ENCODE peak calls at places on chromosome 13, in seven cellular contexts. One of them, this sample, is unnamed.

GRCh38 chr13:67259208-67259607 is 29.1 kb upstream of the PCDH9 start:
- DNase-seq in HepG2: no peak
- DNase-seq in K562: no peak
- DNase-seq in HCT116: no peak
- DNase-seq in H1: no peak
- DNase-seq in IMR-90: no peak
- DNase-seq in GM12878: no peak
- DNase-seq in this sample: no peak

GRCh38 chr13:65913173-65913572 is 1317.0 kb downstream of the PCDH9 start:
- DNase-seq in IMR-90: peak; percentile 86
- DNase-seq in H1: no peak
- DNase-seq in HCT116: peak; percentile 22
- DNase-seq in HepG2: no peak
- DNase-seq in K562: no peak
- DNase-seq in GM12878: no peak
- DNase-seq in this sample: no peak

GRCh38 chr13:31224174-31224669 is 24.4 kb downstream of the B3GLCT start:
- DNase-seq in IMR-90: no peak
- DNase-seq in HepG2: no peak
- DNase-seq in H1: no peak
- DNase-seq in HCT116: no peak
- DNase-seq in K562: no peak
- DNase-seq in GM12878: no peak
- DNase-seq in this sample: no peak

GRCh38 chr13:109704771-109705628 is 81.4 kb downstream of the IRS2 start:
- DNase-seq in H1: no peak
- DNase-seq in IMR-90: no peak
- DNase-seq in HCT116: no peak
- DNase-seq in K562: no peak
- DNase-seq in HepG2: no peak
- DNase-seq in GM12878: no peak
- DNase-seq in this sample: peak; percentile 22

GRCh38 chr13:41231786-41232185 is 31.6 kb downstream of the MTRF1 start:
- DNase-seq in K562: no peak
- DNase-seq in GM12878: peak; percentile 24
- DNase-seq in HCT116: no peak
- DNase-seq in HepG2: peak; percentile 28
- DNase-seq in IMR-90: peak; percentile 37
- DNase-seq in H1: no peak
- DNase-seq in this sample: no peak

GRCh38 chr13:108083056-108083455 is 132.3 kb downstream of the LIG4 start:
- DNase-seq in IMR-90: no peak
- DNase-seq in H1: no peak
- DNase-seq in HCT116: no peak
- DNase-seq in K562: no peak
- DNase-seq in HepG2: no peak
- DNase-seq in GM12878: no peak
- DNase-seq in this sample: no peak

GRCh38 chr13:108176685-108177274 is 38.6 kb downstream of the LIG4 start:
- DNase-seq in K562: peak; percentile 25
- DNase-seq in H1: no peak
- DNase-seq in HepG2: peak; percentile 42
- DNase-seq in IMR-90: peak; percentile 22
- DNase-seq in GM12878: no peak
- DNase-seq in HCT116: peak; percentile 36
- DNase-seq in this sample: peak; percentile 8

GRCh38 chr13:96824110-96824509 is 170.2 kb downstream of the OXGR1 start:
- DNase-seq in H1: no peak
- DNase-seq in HCT116: no peak
- DNase-seq in K562: no peak
- DNase-seq in IMR-90: no peak
- DNase-seq in GM12878: no peak
- DNase-seq in HepG2: no peak
- DNase-seq in this sample: no peak

GRCh38 chr13:101127741-101128353 is 288.5 kb downstream of the NALCN start:
- DNase-seq in HepG2: peak; percentile 33
- DNase-seq in GM12878: no peak
- DNase-seq in HCT116: peak; percentile 21
- DNase-seq in IMR-90: peak; percentile 53
- DNase-seq in H1: no peak
- DNase-seq in K562: peak; percentile 20
- DNase-seq in this sample: peak; percentile 19

GRCh38 chr13:40772765-40773473 is 1.9 kb upstream of the MRPS31 start:
- DNase-seq in H1: no peak
- DNase-seq in HCT116: no peak
- DNase-seq in GM12878: no peak
- DNase-seq in IMR-90: no peak
- DNase-seq in HepG2: peak; percentile 73
- DNase-seq in K562: no peak
- DNase-seq in this sample: no peak

GRCh38 chr13:20016649-20017364 is 58.3 kb downstream of the ZMYM2 start:
- DNase-seq in IMR-90: no peak
- DNase-seq in HCT116: no peak
- DNase-seq in K562: no peak
- DNase-seq in GM12878: no peak
- DNase-seq in HepG2: no peak
- DNase-seq in H1: no peak
- DNase-seq in this sample: no peak

GRCh38 chr13:38707433-38707832 is 20.6 kb downstream of the FREM2 start:
- DNase-seq in HepG2: no peak
- DNase-seq in GM12878: no peak
- DNase-seq in IMR-90: no peak
- DNase-seq in H1: no peak
- DNase-seq in HCT116: no peak
- DNase-seq in K562: no peak
- DNase-seq in this sample: no peak

GRCh38 chr13:106818971-106819370 is 251.0 kb upstream of the ARGLU1 start:
- DNase-seq in K562: no peak
- DNase-seq in GM12878: no peak
- DNase-seq in IMR-90: no peak
- DNase-seq in H1: no peak
- DNase-seq in HCT116: no peak
- DNase-seq in HepG2: no peak
- DNase-seq in this sample: no peak

GRCh38 chr13:38900188-38900587 is 90.4 kb downstream of the STOML3 start:
- DNase-seq in GM12878: no peak
- DNase-seq in H1: no peak
- DNase-seq in K562: no peak
- DNase-seq in HCT116: no peak
- DNase-seq in HepG2: no peak
- DNase-seq in IMR-90: no peak
- DNase-seq in this sample: peak; percentile 1

GRCh38 chr13:83325454-83325853 is 556.8 kb downstream of the SLITRK1 start:
- DNase-seq in GM12878: no peak
- DNase-seq in HCT116: no peak
- DNase-seq in K562: no peak
- DNase-seq in IMR-90: peak; percentile 86
- DNase-seq in HepG2: no peak
- DNase-seq in H1: no peak
- DNase-seq in this sample: no peak

GRCh38 chr13:105735269-105735668 is 800.2 kb downstream of the EFNB2 start:
- DNase-seq in IMR-90: no peak
- DNase-seq in HCT116: no peak
- DNase-seq in H1: no peak
- DNase-seq in GM12878: no peak
- DNase-seq in HepG2: no peak
- DNase-seq in K562: no peak
- DNase-seq in this sample: no peak

GRCh38 chr13:22080832-22081231 is 410.0 kb downstream of the FGF9 start:
- DNase-seq in K562: no peak
- DNase-seq in H1: no peak
- DNase-seq in HepG2: no peak
- DNase-seq in GM12878: no peak
- DNase-seq in IMR-90: no peak
- DNase-seq in HCT116: no peak
- DNase-seq in this sample: no peak

GRCh38 chr13:114015608-114016295 is 41.9 kb upstream of the C13orf46 start:
- DNase-seq in HepG2: no peak
- DNase-seq in GM12878: no peak
- DNase-seq in K562: no peak
- DNase-seq in H1: no peak
- DNase-seq in IMR-90: peak; percentile 31
- DNase-seq in HCT116: no peak
- DNase-seq in this sample: no peak

GRCh38 chr13:37429976-37430375 is 168.6 kb downstream of the POSTN start:
- DNase-seq in HepG2: no peak
- DNase-seq in K562: no peak
- DNase-seq in IMR-90: peak; percentile 98
- DNase-seq in H1: no peak
- DNase-seq in HCT116: no peak
- DNase-seq in GM12878: no peak
- DNase-seq in this sample: no peak

GRCh38 chr13:73141292-73141771 is 82.5 kb downstream of the KLF5 start:
- DNase-seq in HCT116: no peak
- DNase-seq in IMR-90: peak; percentile 15
- DNase-seq in K562: no peak
- DNase-seq in GM12878: no peak
- DNase-seq in H1: no peak
- DNase-seq in HepG2: peak; percentile 8
- DNase-seq in this sample: no peak

GRCh38 chr13:95745752-95746151 is 68.8 kb downstream of the DNAJC3 start:
- DNase-seq in IMR-90: no peak
- DNase-seq in GM12878: no peak
- DNase-seq in HCT116: no peak
- DNase-seq in H1: no peak
- DNase-seq in K562: no peak
- DNase-seq in HepG2: no peak
- DNase-seq in this sample: no peak

GRCh38 chr13:113537205-113537604 is 46.7 kb upstream of the DCUN1D2 start:
- DNase-seq in IMR-90: no peak
- DNase-seq in GM12878: no peak
- DNase-seq in K562: no peak
- DNase-seq in HCT116: no peak
- DNase-seq in H1: no peak
- DNase-seq in HepG2: no peak
- DNase-seq in this sample: no peak

GRCh38 chr13:93108111-93108581 is 118.5 kb upstream of the GPC6 start:
- DNase-seq in K562: no peak
- DNase-seq in GM12878: no peak
- DNase-seq in HCT116: no peak
- DNase-seq in HepG2: no peak
- DNase-seq in IMR-90: no peak
- DNase-seq in H1: no peak
- DNase-seq in this sample: no peak

GRCh38 chr13:23506821-23507210 is 63.4 kb upstream of the TNFRSF19 start:
- DNase-seq in K562: no peak
- DNase-seq in H1: no peak
- DNase-seq in GM12878: no peak
- DNase-seq in IMR-90: peak; percentile 98
- DNase-seq in HCT116: no peak
- DNase-seq in HepG2: no peak
- DNase-seq in this sample: no peak

GRCh38 chr13:75901509-75901908 is 265.4 kb downstream of the LMO7 start:
- DNase-seq in K562: no peak
- DNase-seq in HepG2: no peak
- DNase-seq in H1: no peak
- DNase-seq in IMR-90: no peak
- DNase-seq in HCT116: no peak
- DNase-seq in GM12878: no peak
- DNase-seq in this sample: no peak

GRCh38 chr13:111468037-111468959 is 147.9 kb downstream of the TEX29 start:
- DNase-seq in K562: no peak
- DNase-seq in GM12878: no peak
- DNase-seq in HCT116: no peak
- DNase-seq in HepG2: no peak
- DNase-seq in H1: no peak
- DNase-seq in IMR-90: no peak
- DNase-seq in this sample: no peak
- TF ChIP-seq CEBPB in K562: no peak
- TF ChIP-seq CEBPB in GM12878: no peak
- TF ChIP-seq CEBPB in HCT116: no peak
- TF ChIP-seq CEBPB in HepG2: no peak
- TF ChIP-seq CEBPB in H1: no peak
- TF ChIP-seq CEBPB in IMR-90: no peak
- TF ChIP-seq CEBPB in this sample: no peak

GRCh38 chr13:44281252-44282000 is 92.2 kb upstream of the SERP2 start:
- DNase-seq in H1: no peak
- DNase-seq in K562: no peak
- DNase-seq in HCT116: no peak
- DNase-seq in HepG2: peak; percentile 72
- DNase-seq in GM12878: no peak
- DNase-seq in IMR-90: no peak
- DNase-seq in this sample: no peak
- H3K4me2 ChIP-seq in H1: no peak overlapping the region
- H3K4me2 ChIP-seq in K562: no peak overlapping the region
- H3K4me2 ChIP-seq in HCT116: peak overlapping the region; percentile 65
- H3K4me2 ChIP-seq in HepG2: peak overlapping the region; percentile 34
- H3K4me2 ChIP-seq in GM12878: no peak overlapping the region
- H3K4me2 ChIP-seq in IMR-90: no peak overlapping the region
- H3K4me2 ChIP-seq in this sample: peak overlapping the region; percentile 44

GRCh38 chr13:48590141-48590863 is 57.4 kb upstream of the RCBTB2 start:
- DNase-seq in K562: no peak
- DNase-seq in H1: no peak
- DNase-seq in HepG2: no peak
- DNase-seq in HCT116: no peak
- DNase-seq in GM12878: no peak
- DNase-seq in IMR-90: no peak
- DNase-seq in this sample: no peak

GRCh38 chr13:48585456-48585840 is 52.6 kb upstream of the RCBTB2 start:
- DNase-seq in HepG2: peak; percentile 43
- DNase-seq in GM12878: no peak
- DNase-seq in K562: no peak
- DNase-seq in H1: no peak
- DNase-seq in IMR-90: no peak
- DNase-seq in HCT116: peak; percentile 12
- DNase-seq in this sample: no peak

GRCh38 chr13:48583859-48584311 is 51.0 kb upstream of the RCBTB2 start:
- DNase-seq in HCT116: no peak
- DNase-seq in IMR-90: no peak
- DNase-seq in GM12878: no peak
- DNase-seq in K562: no peak
- DNase-seq in HepG2: peak; percentile 90
- DNase-seq in H1: no peak
- DNase-seq in this sample: no peak

GRCh38 chr13:48588120-48588519 is 55.2 kb upstream of the RCBTB2 start:
- DNase-seq in GM12878: no peak
- DNase-seq in HCT116: no peak
- DNase-seq in HepG2: no peak
- DNase-seq in IMR-90: no peak
- DNase-seq in K562: no peak
- DNase-seq in H1: no peak
- DNase-seq in this sample: no peak

GRCh38 chr13:48586591-48587103 is 53.8 kb upstream of the RCBTB2 start:
- DNase-seq in H1: no peak
- DNase-seq in HCT116: no peak
- DNase-seq in GM12878: no peak
- DNase-seq in HepG2: no peak
- DNase-seq in IMR-90: peak; percentile 11
- DNase-seq in K562: no peak
- DNase-seq in this sample: no peak
- TF ChIP-seq CEBPB in H1: no peak
- TF ChIP-seq CEBPB in HCT116: no peak
- TF ChIP-seq CEBPB in GM12878: no peak
- TF ChIP-seq CEBPB in HepG2: no peak
- TF ChIP-seq CEBPB in IMR-90: no peak
- TF ChIP-seq CEBPB in K562: no peak
- TF ChIP-seq CEBPB in this sample: no peak

DNA sequence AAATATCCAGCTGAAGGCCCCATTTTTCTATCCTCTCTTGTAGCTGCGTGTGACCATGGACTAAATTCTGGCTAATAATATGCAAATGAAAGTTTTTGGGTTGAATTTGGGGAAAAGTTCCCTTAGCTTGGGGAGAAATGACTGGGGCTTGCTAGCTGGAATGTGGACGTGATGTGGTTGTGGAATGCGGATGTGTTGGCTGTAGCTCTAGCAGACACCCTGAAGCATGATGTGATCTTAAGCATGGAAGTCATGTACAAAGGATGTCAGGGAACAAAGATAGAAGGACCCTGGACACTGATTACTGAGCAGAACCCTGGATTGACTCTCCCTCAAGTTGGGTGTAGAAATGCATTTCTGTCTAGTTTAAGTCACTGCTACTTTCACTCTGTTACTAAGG is 25.4 kb upstream of the SCEL start:
- DNase-seq in HCT116: no peak
- DNase-seq in IMR-90: no peak
- DNase-seq in GM12878: no peak
- DNase-seq in HepG2: no peak
- DNase-seq in K562: no peak
- DNase-seq in H1: no peak
- DNase-seq in this sample: no peak
- H3K4me2 ChIP-seq in HCT116: no peak overlapping the region
- H3K4me2 ChIP-seq in IMR-90: no peak overlapping the region
- H3K4me2 ChIP-seq in GM12878: no peak overlapping the region
- H3K4me2 ChIP-seq in HepG2: no peak overlapping the region
- H3K4me2 ChIP-seq in K562: no peak overlapping the region
- H3K4me2 ChIP-seq in H1: no peak overlapping the region
- H3K4me2 ChIP-seq in this sample: no peak overlapping the region